ENCODE peak calls at places on chromosomes 16 and 17, in five cellular contexts. V is HepG2, H is SK-N-SH, U is K562, R is GM12878. S is an unnamed sample.

GRCh38 chr17:77526728-77527355 is 386.1 kb downstream of the SEC14L1 start:
- DNase-seq in V (no peak), R (no peak), H (no peak), U (no peak), S (no peak)

GRCh38 chr17:57553525-57553924 is 191.6 kb downstream of the CCDC182 start:
- DNase-seq in R (no peak), V (no peak), H (no peak), U (peak; percentile 66), S (no peak)

GRCh38 chr17:44334315-44335181 is 9.9 kb upstream of the SLC25A39 start:
- DNase-seq in H (no peak), U (no peak), V (no peak), R (no peak), S (no peak)

GRCh38 chr17:4409659-4410058 is 24.1 kb upstream of the SPNS3 start:
- DNase-seq in V (no peak), H (no peak), U (no peak), R (no peak), S (no peak)

GRCh38 chr17:67376509-67376891 is 581 bp upstream of the PITPNC1 start:
- DNase-seq in V (no peak), U (no peak), R (no peak), H (no peak), S (no peak)

GRCh38 chr16:68379472-68380347 is 68.6 kb downstream of the SMPD3 start:
- DNase-seq in R (no peak), V (no peak), H (no peak), U (peak; percentile 38), S (no peak)

GRCh38 chr17:36152639-36153120 is 23.8 kb downstream of the TBC1D3B start:
- DNase-seq in V (no peak), H (no peak), U (no peak), R (no peak), S (no peak)

GRCh38 chr16:18933501-18933900 is 7.3 kb upstream of the SMG1 start:
- DNase-seq in U (no peak), V (no peak), H (no peak), R (no peak), S (no peak)

GRCh38 chr16:24978370-24978914 is 36.7 kb downstream of the ARHGAP17 start:
- DNase-seq in U (no peak), R (peak; percentile 77), V (no peak), H (no peak), S (no peak)

GRCh38 chr17:18261146-18261515 is 669 bp downstream of the MIEF2 start:
- DNase-seq in R (no peak), V (peak; percentile 24), H (peak; percentile 60), U (peak; percentile 47), S (no peak)

GRCh38 chr16:89402962-89403361 is 87.4 kb downstream of the ANKRD11 start:
- DNase-seq in R (no peak), U (no peak), H (no peak), V (no peak), S (no peak)

GRCh38 chr17:32279933-32280716 is 14.5 kb downstream of the RHBDL3 start:
- DNase-seq in V (no peak), R (no peak), H (no peak), U (peak; percentile 72), S (no peak)

GRCh38 chr17:16122697-16123434 is 92.5 kb downstream of the NCOR1 start:
- DNase-seq in H (no peak), U (no peak), R (no peak), V (no peak), S (no peak)

GRCh38 chr16:30430428-30430970 is 669 bp upstream of the DCTPP1 start:
- DNase-seq in H (peak; percentile 66), R (no peak), U (peak; percentile 58), V (peak; percentile 77), S (no peak)

GRCh38 chr17:10210151-10210574 is 11.8 kb upstream of the GAS7 start:
- DNase-seq in H (no peak), V (no peak), R (no peak), U (no peak), S (no peak)

DNA sequence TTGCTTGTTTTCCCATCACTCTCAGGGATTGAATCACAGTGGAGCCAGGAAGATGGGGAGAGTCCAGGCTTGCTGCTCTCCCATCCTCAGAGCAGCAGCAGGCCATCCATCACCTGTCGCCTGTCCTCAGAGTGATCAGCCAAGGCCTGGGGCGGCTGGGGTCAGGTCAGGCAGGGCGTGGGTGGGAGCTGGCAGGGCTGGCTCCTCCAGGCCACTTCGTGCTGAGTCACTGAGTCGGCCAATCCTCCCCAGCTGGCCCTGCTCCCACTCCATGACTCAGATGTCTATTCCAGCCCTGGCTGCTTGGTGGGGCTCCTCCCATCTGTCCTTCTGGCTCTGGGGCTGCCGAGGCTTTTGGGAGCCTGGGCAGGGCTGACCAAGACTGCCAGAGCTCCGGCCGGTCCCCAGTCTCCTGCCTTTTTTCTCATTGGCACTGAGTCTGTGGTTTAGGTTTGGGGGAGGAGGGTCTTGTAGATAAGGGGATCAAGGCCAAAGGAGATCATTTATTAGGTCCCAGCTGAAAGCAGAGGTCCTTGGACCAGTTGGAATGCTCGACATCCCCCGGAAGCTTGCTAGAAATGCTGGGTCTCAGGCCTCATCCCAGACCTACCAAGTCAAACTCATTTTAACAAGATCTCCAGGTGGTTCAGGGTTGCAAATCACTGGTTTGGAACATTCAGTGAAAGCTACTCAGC is 72.7 kb downstream of the ABCC1 start:
- DNase-seq in U (peak; percentile 95), V (peak; percentile 88), H (peak; percentile 82), R (no peak), S (peak; percentile 81)
- H2AFZ ChIP-seq in U (peak overlapping the region; percentile 84), V (no peak overlapping the region), H (no peak overlapping the region), R (no peak overlapping the region), S (no peak overlapping the region)

GRCh38 chr16:50291719-50292565 is 25.6 kb downstream of the ADCY7 start:
- DNase-seq in R (no peak), U (no peak), H (no peak), V (peak; percentile 59), S (no peak)
- TF ChIP-seq REST in R (no peak), U (no peak), H (no peak), V (no peak), S (no peak)

GRCh38 chr17:61234102-61234750 is 165.4 kb upstream of the TBX2 start:
- DNase-seq in R (no peak), U (no peak), V (no peak), H (no peak), S (no peak)
- H2AFZ ChIP-seq in R (no peak overlapping the region), U (no peak overlapping the region), V (no peak overlapping the region), H (no peak overlapping the region), S (no peak overlapping the region)

GRCh38 chr16:86137359-86137758 is 238.4 kb downstream of the IRF8 start:
- DNase-seq in H (no peak), V (no peak), U (no peak), R (no peak), S (no peak)

GRCh38 chr16:86138121-86138944 is 239.4 kb downstream of the IRF8 start:
- DNase-seq in H (no peak), V (no peak), U (no peak), R (no peak), S (no peak)

GRCh38 chr16:86129541-86129940 is 230.6 kb downstream of the IRF8 start:
- DNase-seq in R (no peak), V (no peak), U (no peak), H (no peak), S (no peak)

GRCh38 chr16:86133847-86134375 is 234.9 kb downstream of the IRF8 start:
- DNase-seq in R (no peak), V (no peak), U (no peak), H (no peak), S (no peak)

DNA sequence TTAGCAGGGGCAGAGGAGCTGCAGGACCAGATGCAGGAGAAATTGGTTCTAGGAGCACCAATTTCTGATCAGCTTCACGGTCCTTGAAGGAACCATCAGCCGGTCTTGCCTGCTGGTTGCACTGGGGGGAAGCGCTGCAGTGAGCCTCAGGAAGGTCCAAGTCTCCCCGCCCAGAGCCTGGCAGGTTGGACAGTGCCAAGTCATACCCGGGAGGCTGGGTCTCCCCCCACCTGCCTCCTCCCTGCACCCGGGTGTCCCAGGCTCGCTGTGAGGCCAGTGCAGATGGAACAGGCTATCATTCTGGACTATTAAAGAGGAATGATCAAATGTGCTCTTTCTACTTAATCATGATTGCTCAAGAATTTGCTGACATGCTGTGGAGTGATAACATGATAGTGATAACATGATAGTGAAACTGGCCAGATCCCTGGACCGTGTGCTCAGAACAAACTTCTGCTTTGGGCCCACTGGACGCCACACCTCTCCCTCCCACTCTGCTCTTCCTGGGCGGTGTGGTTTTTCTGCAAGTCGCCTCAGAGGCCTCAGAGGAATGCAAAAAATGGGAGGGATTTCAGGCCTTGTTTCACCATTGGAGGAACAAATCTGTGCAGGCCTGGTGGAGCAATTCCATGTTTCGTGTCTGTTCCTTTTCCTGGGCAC is 236.0 kb downstream of the IRF8 start:
- DNase-seq in V (no peak), R (no peak), U (no peak), H (no peak), S (no peak)
- TF ChIP-seq REST in V (no peak), R (no peak), U (no peak), H (no peak), S (no peak)

GRCh38 chr16:75733305-75734141 is 7.2 kb upstream of the CPHXL start:
- DNase-seq in H (no peak), R (no peak), V (no peak), U (no peak), S (no peak)
- H2AFZ ChIP-seq in H (peak overlapping the region; percentile 65), R (no peak overlapping the region), V (no peak overlapping the region), U (no peak overlapping the region), S (no peak overlapping the region)

DNA sequence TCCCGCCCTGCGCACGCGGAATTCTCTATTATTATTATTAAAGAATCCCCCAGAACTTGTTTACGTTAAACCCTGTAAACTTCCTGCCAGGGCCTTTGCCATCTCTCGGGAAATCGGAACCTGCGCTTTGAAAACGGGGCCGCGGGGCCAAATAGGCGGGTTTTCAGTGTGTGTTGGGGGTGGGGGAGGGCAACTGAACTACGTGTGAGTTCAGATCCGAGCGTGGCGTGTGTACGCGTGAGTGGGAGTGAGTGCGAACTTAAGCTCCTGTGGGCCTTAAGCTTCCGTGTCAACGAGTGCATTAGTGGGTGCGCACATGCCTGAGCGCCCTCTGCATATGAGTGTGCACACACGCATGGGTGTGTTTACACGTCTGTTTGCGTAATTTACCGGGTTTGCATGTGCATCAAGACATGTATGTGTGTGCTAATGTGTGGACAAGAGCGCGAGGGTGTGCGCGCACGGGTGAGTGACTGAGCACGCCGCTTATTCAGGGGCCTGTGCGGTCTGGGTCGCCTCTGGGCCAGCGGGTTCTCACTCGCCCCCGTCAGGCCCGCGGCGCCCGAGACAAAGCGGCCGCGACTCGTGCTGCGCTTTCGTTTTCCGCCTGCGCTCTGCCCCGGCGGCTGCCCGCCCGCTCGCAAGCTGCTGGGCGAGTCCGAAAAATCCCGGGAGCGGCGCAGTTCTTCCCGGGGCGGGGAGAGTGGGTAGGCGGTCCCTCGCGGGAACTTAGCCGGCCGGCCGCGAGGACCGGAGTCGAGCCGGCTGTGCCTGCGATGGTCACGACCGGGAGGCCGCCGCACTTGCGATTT is 1.2 kb upstream of the FOXF1 start:
- DNase-seq in U (no peak), V (no peak), R (no peak), H (no peak), S (peak; percentile 32)
- TF ChIP-seq REST in U (no peak), V (no peak), R (no peak), H (no peak), S (no peak)

GRCh38 chr17:27871407-27871806 is 21.8 kb downstream of the LYRM9 start:
- DNase-seq in V (no peak), H (no peak), R (no peak), U (no peak), S (no peak)
- H2AFZ ChIP-seq in V (no peak overlapping the region), H (no peak overlapping the region), R (no peak overlapping the region), U (no peak overlapping the region), S (no peak overlapping the region)